ENCODE peak calls at places on chromosomes 13 and 19, in seven cellular contexts. J is esophagus muscularis mucosa; N is hypothalamus; R is HEK293T; B is CD4-positive, CD25-positive, alpha-beta regulatory T cell; Q is stimulated activated CD4-positive, alpha-beta T cell treated with anti-CD3 and anti-CD28 coated beads, Interleukin-4, amount 100 ng/mL, for 4 hours; L is transverse colon. W is an unnamed sample.

GRCh38 chr19:3369337-3370213 is 3.2 kb downstream of the NFIC start:
- DNase-seq in J (no peak), N (no peak), R (no peak), B (no peak), Q (no peak), L (peak; percentile 63), W (no peak)

GRCh38 chr19:2469102-2469914 is 6.6 kb upstream of the GADD45B start:
- DNase-seq in J (no peak), N (no peak), R (no peak), B (peak; percentile 45), Q (no peak), L (no peak), W (no peak)

GRCh38 chr19:48695743-48696352 is at the start of gene FUT2:
- DNase-seq in J (no peak), N (no peak), R (no peak), B (no peak), Q (no peak), L (peak; percentile 90), W (no peak)

GRCh38 chr13:113724780-113725315 is 34.2 kb upstream of the TMEM255B start:
- DNase-seq in J (no peak), N (peak; percentile 60), R (peak; percentile 52), B (peak; percentile 72), Q (peak; percentile 85), L (peak; percentile 73), W (no peak)

GRCh38 chr13:45004096-45004495 is 14.8 kb downstream of the GPALPP1 start:
- DNase-seq in J (no peak), N (no peak), R (no peak), B (no peak), Q (no peak), L (no peak), W (no peak)

GRCh38 chr13:80237646-80238045 is 103.3 kb downstream of the SPRY2 start:
- DNase-seq in J (no peak), N (no peak), R (no peak), B (no peak), Q (no peak), L (no peak), W (no peak)

GRCh38 chr13:48586591-48587103 is 53.8 kb upstream of the RCBTB2 start:
- DNase-seq in J (peak; percentile 75), N (no peak), R (no peak), B (peak; percentile 47), Q (no peak), L (no peak), W (no peak)

GRCh38 chr13:106156468-106156867 is 379.0 kb downstream of the EFNB2 start:
- DNase-seq in J (no peak), N (no peak), R (no peak), B (no peak), Q (no peak), L (no peak), W (no peak)

W was measured in mesenteric fat pad.